ENCODE peak calls at places on chromosome 2, in six cellular contexts. E, U, C, K, O and B are unnamed samples. For H3K4me1, the result is how much of the 10 kb centered on the place peaks cover.

GRCh38 chr2:60391250-60392013 is 162.0 kb downstream of the BCL11A start:
- DNase-seq in E (no peak), U (no peak), C (no peak), K (no peak), O (no peak), B (no peak)

GRCh38 chr2:120399889-120400240 is 53.9 kb downstream of the INHBB start:
- DNase-seq in E (no peak), U (no peak), C (no peak), K (peak), O (no peak), B (no peak)

GRCh38 chr2:70995227-70995729 is 605 bp upstream of the TEX261 start:
- DNase-seq in E (peak), U (peak), C (peak), K (no peak), O (peak), B (peak)

GRCh38 chr2:27901219-27901618 is 10.7 kb downstream of the BABAM2 start:
- DNase-seq in E (no peak), U (no peak), C (peak), K (peak), O (no peak), B (no peak)

GRCh38 chr2:227460079-227460485 is 11.9 kb upstream of the AGFG1 start:
- DNase-seq in E (no peak), U (no peak), C (peak), K (no peak), O (peak), B (peak)

GRCh38 chr2:112710956-112711355 is 9.9 kb upstream of the NT5DC4 start:
- DNase-seq in E (no peak), U (no peak), C (no peak), K (no peak), O (no peak), B (no peak)

GRCh38 chr2:164430166-164430783 is 191.0 kb downstream of the GRB14 start:
- DNase-seq in E (peak), U (peak), C (peak), K (no peak), O (no peak), B (peak)

GRCh38 chr2:233834378-233834777 is 20.0 kb downstream of the HJURP start:
- DNase-seq in E (no peak), U (no peak), C (no peak), K (no peak), O (no peak), B (no peak)

GRCh38 chr2:108092886-108093285 is 106.6 kb downstream of the SLC5A7 start:
- DNase-seq in E (no peak), U (no peak), C (no peak), K (no peak), O (no peak), B (no peak)

GRCh38 chr2:8190279-8190678 is 491.6 kb upstream of the ID2 start:
- DNase-seq in E (no peak), U (no peak), C (no peak), K (no peak), O (no peak), B (no peak)

GRCh38 chr2:174901075-174901474 is 104.1 kb downstream of the CHN1 start:
- DNase-seq in E (no peak), U (no peak), C (peak), K (no peak), O (no peak), B (no peak)

GRCh38 chr2:102337012-102337411 is 18.6 kb upstream of the IL18R1 start:
- DNase-seq in E (no peak), U (no peak), C (peak), K (no peak), O (no peak), B (no peak)

GRCh38 chr2:20525041-20526035 is 78.5 kb downstream of the RHOB start:
- DNase-seq in E (peak), U (no peak), C (peak), K (peak), O (no peak), B (peak)

GRCh38 chr2:218959141-218959731 is at the start of gene CDK5R2:
- DNase-seq in E (peak), U (peak), C (peak), K (peak), O (peak), B (peak)

GRCh38 chr2:217905906-217906305 is 96.9 kb downstream of the TNS1 start:
- DNase-seq in E (no peak), U (no peak), C (no peak), K (peak), O (no peak), B (no peak)
- H3K4me1 ChIP-seq in E (under half), U (under half), C (under half), K (half or more), O (under half), B (under half)

DNA sequence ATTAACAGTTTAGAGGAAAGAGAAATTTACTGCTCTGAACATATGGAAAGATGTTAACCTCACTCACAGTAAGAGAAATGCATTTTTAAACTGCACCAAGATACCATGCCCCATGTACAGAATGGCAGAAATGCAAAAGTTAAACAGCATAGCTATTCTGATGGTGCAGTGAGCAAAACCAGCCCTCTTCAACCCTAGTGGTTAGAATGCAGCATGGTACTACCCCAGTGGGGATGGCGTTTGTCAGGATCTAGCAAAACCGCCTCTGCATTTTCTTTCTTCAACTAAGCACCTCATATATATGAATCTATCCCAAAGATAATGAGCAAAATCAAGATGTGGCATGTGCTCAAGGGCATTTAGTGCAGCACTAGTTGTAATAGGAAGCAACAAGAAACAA is 98.0 kb downstream of the MGAT5 start:
- DNase-seq in E (no peak), U (no peak), C (no peak), K (no peak), O (no peak), B (no peak)
- H3K4me1 ChIP-seq in E (under half), U (under half), C (under half), K (under half), O (under half), B (under half)

DNA sequence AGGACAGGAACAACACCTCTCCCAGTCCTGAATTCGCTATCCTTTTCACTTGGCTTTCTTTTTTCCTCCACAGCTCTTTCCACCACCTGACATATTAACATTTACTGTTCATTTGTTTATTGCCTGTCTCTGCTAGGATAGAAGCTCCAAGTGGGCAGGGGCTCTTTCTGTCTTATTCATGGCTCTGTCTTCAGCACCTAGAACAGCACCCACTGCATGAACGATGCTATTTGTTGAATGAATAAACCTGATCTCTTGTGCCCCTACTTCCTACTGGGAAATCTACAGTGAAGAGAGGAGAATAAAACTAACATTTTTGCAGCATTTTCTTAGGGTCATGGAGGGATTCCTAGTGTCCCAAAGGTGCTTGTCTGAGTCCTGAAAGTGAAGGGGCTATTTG is 24.4 kb upstream of the GAREM2 start:
- DNase-seq in E (peak), U (no peak), C (peak), K (no peak), O (no peak), B (no peak)
- H3K4me1 ChIP-seq in E (under half), U (under half), C (under half), K (under half), O (under half), B (under half)

GRCh38 chr2:63843791-63844190 is 2.1 kb downstream of the UGP2 start:
- DNase-seq in E (no peak), U (no peak), C (no peak), K (no peak), O (no peak), B (no peak)

GRCh38 chr2:63845866-63846265 is 4.2 kb downstream of the UGP2 start:
- DNase-seq in E (peak), U (no peak), C (no peak), K (no peak), O (no peak), B (no peak)

GRCh38 chr2:63849381-63850203 is 7.9 kb downstream of the UGP2 start:
- DNase-seq in E (peak), U (no peak), C (peak), K (no peak), O (no peak), B (no peak)

GRCh38 chr2:63844616-63845015 is 2.9 kb downstream of the UGP2 start:
- DNase-seq in E (peak), U (no peak), C (no peak), K (no peak), O (no peak), B (no peak)

GRCh38 chr2:63846487-63846886 is 4.8 kb downstream of the UGP2 start:
- DNase-seq in E (no peak), U (no peak), C (no peak), K (no peak), O (no peak), B (peak)
- H3K4me1 ChIP-seq in E (under half), U (under half), C (half or more), K (half or more), O (half or more), B (half or more)

GRCh38 chr2:36487947-36488346 is 110.0 kb downstream of the FEZ2 start:
- DNase-seq in E (no peak), U (no peak), C (no peak), K (no peak), O (no peak), B (no peak)
- H3K4me1 ChIP-seq in E (under half), U (half or more), C (half or more), K (half or more), O (under half), B (under half)

DNA sequence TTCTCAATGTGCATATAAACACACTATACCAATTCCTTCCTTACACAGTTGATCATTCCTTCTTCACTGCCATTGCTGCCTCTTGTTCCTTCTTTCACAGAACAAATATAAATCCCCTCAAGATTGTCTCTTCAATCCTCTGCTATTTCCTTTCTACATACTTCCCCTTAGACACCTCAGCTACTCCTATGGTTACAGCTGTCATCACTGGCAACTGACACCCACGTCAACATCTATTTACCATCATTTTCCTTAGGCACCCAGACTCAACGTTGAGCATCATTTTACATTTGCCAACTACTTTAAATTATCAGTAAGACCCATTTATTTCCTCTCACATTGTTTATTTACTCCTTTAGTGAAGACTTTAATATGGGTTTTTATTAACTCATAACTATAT is 488.8 kb upstream of the FSHR start:
- DNase-seq in E (no peak), U (no peak), C (no peak), K (no peak), O (no peak), B (no peak)
- H3K4me1 ChIP-seq in E (under half), U (under half), C (under half), K (under half), O (under half), B (under half)

GRCh38 chr2:2293527-2294089 is 37.5 kb downstream of the MYT1L start:
- DNase-seq in E (no peak), U (no peak), C (no peak), K (no peak), O (no peak), B (no peak)
- H3K4me1 ChIP-seq in E (under half), U (under half), C (under half), K (under half), O (under half), B (under half)

DNA sequence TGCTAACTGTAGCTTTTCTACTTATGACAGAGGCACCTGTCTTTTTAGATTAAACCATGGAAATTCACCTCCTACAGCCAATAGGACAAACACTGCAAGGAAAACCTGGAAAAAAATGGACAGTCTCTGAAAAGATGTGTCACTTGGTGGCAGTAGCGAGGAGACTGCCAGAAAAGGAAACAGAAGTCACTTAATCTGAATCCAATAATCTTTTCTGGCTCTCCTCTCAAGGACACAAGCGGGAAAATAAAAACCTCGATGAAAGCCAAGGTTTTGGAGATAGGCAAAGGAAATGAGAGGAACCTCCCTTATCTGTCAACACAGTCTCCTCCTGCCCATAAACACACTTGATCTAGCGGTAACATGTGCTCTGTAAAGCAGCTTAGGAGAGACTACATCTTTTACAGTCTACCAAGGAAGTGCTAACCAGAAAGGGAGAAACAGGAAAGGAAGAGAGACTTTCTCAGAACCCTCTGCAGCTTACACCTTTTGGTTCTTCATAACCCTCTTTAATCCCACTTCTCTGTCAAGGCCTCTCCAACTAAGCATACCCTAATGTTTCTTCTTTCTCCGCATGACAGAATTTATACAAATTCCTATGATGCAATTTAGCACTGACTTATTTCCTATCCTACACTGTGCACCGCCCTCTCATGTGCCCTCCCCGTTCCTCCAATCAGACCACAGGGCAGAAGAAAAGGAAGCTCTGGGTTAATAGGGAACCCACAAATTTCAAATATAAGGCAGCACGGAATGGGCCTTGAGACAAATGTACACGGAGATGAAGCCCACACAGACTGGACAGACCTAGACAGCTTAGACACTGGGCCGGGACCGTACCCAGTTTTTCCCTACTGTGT is 52.8 kb downstream of the CLASP1 start:
- DNase-seq in E (peak), U (peak), C (peak), K (no peak), O (no peak), B (peak)
- H3K4me1 ChIP-seq in E (under half), U (under half), C (under half), K (half or more), O (under half), B (half or more)

GRCh38 chr2:168241208-168241607 is 6.2 kb downstream of the STK39 start:
- DNase-seq in E (no peak), U (no peak), C (no peak), K (no peak), O (no peak), B (no peak)
- H3K4me1 ChIP-seq in E (under half), U (half or more), C (under half), K (under half), O (half or more), B (under half)